ENCODE peak calls at places on chromosomes 5 and 9, in six cellular contexts. T is coronary artery, U is GM23248, V is Peyer's patch, D is OCI-LY7, I is substantia nigra. F is an unnamed sample.

GRCh38 chr5:61582421-61582820 is 250.4 kb downstream of the ZSWIM6 start:
- DNase-seq in T (no peak), U (no peak), V (no peak), D (no peak), I (no peak), F (no peak)

GRCh38 chr5:140857177-140857986 is 1.7 kb downstream of the PCDHA10 start:
- DNase-seq in T (no peak), U (no peak), V (no peak), D (no peak), I (no peak), F (no peak)

GRCh38 chr5:40679998-40680681 is 425 bp downstream of the PTGER4 start:
- DNase-seq in T (peak), U (no peak), V (peak), D (no peak), I (no peak), F (no peak)

GRCh38 chr9:124009835-124010226 is 1.7 kb upstream of the LHX2 start:
- DNase-seq in T (no peak), U (no peak), V (no peak), D (no peak), I (no peak), F (no peak)

GRCh38 chr5:38462972-38463633 is 93.3 kb downstream of the LIFR start:
- DNase-seq in T (no peak), U (peak), V (no peak), D (no peak), I (no peak), F (no peak)

GRCh38 chr9:93257808-93258331 is 73.9 kb downstream of the WNK2 start:
- DNase-seq in T (no peak), U (no peak), V (peak), D (no peak), I (no peak), F (no peak)

GRCh38 chr5:73066466-73066865 is 53.9 kb upstream of the TMEM171 start:
- DNase-seq in T (no peak), U (peak), V (no peak), D (no peak), I (no peak), F (no peak)

GRCh38 chr9:130215341-130216119 is 43.3 kb downstream of the NCS1 start:
- DNase-seq in T (no peak), U (peak), V (no peak), D (no peak), I (no peak), F (no peak)

GRCh38 chr9:99489043-99489378 is 266.9 kb downstream of the SEC61B start:
- DNase-seq in T (no peak), U (peak), V (no peak), D (no peak), I (no peak), F (no peak)

GRCh38 chr9:110996436-110997224 is 41.6 kb downstream of the LPAR1 start:
- DNase-seq in T (no peak), U (peak), V (peak), D (no peak), I (no peak), F (no peak)

GRCh38 chr5:180153991-180154390 is 55.0 kb downstream of the RASGEF1C start:
- DNase-seq in T (no peak), U (no peak), V (peak), D (no peak), I (no peak), F (no peak)

GRCh38 chr9:34690983-34691382 is at the start of gene CCL19:
- DNase-seq in T (no peak), U (no peak), V (no peak), D (no peak), I (no peak), F (no peak)

GRCh38 chr5:133303298-133303697 is 251.5 kb downstream of the HSPA4 start:
- DNase-seq in T (no peak), U (no peak), V (no peak), D (no peak), I (no peak), F (no peak)

GRCh38 chr9:112624711-112625707 is 92.9 kb downstream of the INIP start:
- DNase-seq in T (no peak), U (peak), V (no peak), D (no peak), I (no peak), F (no peak)

GRCh38 chr5:154394328-154394727 is 51.5 kb upstream of the SAP30L start:
- DNase-seq in T (no peak), U (no peak), V (peak), D (no peak), I (no peak), F (no peak)

GRCh38 chr9:35904966-35905781 is 828 bp upstream of the HRCT1 start:
- DNase-seq in T (peak), U (peak), V (peak), D (no peak), I (no peak), F (no peak)

GRCh38 chr9:70635790-70636189 is 221.3 kb upstream of the KLF9 start:
- DNase-seq in T (no peak), U (no peak), V (no peak), D (no peak), I (no peak), F (no peak)

GRCh38 chr5:147567917-147568598 is 58.2 kb upstream of the DPYSL3 start:
- DNase-seq in T (no peak), U (peak), V (no peak), D (peak), I (no peak), F (peak)

GRCh38 chr5:178295589-178295988 is 63.0 kb upstream of the PHYKPL start:
- DNase-seq in T (no peak), U (no peak), V (no peak), D (no peak), I (no peak), F (no peak)

GRCh38 chr9:87640385-87640795 is 85.5 kb upstream of the CTSL start:
- DNase-seq in T (peak), U (no peak), V (no peak), D (no peak), I (no peak), F (no peak)

GRCh38 chr5:60024104-60024503 is 130.6 kb upstream of the PDE4D start:
- DNase-seq in T (no peak), U (no peak), V (no peak), D (no peak), I (no peak), F (no peak)

GRCh38 chr5:143400541-143401252 is 2.8 kb downstream of the NR3C1 start:
- DNase-seq in T (no peak), U (peak), V (no peak), D (peak), I (peak), F (no peak)

GRCh38 chr9:106753155-106753671 is 109.8 kb upstream of the ZNF462 start:
- DNase-seq in T (no peak), U (no peak), V (no peak), D (peak), I (no peak), F (no peak)

GRCh38 chr9:127915801-127916664 is 808 bp downstream of the ST6GALNAC4 start:
- DNase-seq in T (no peak), U (peak), V (peak), D (peak), I (no peak), F (no peak)

GRCh38 chr5:95878417-95879323 is 56.1 kb upstream of the GLRX start:
- DNase-seq in T (no peak), U (no peak), V (no peak), D (no peak), I (no peak), F (no peak)

GRCh38 chr9:127154390-127155191 is 32.2 kb upstream of the ANGPTL2 start:
- DNase-seq in T (peak), U (peak), V (peak), D (peak), I (peak), F (no peak)

GRCh38 chr9:98333703-98334582 is 78.5 kb upstream of the TBC1D2 start:
- DNase-seq in T (no peak), U (peak), V (no peak), D (no peak), I (no peak), F (no peak)

GRCh38 chr5:96852769-96853168 is 23.5 kb upstream of the ERAP2 start:
- DNase-seq in T (no peak), U (peak), V (no peak), D (no peak), I (no peak), F (no peak)

GRCh38 chr5:86909461-86909881 is 291.7 kb downstream of the COX7C start:
- DNase-seq in T (no peak), U (peak), V (no peak), D (no peak), I (no peak), F (no peak)

GRCh38 chr9:116860509-116861120 is 173.5 kb downstream of the TRIM32 start:
- DNase-seq in T (no peak), U (peak), V (peak), D (peak), I (no peak), F (peak)

GRCh38 chr9:101399641-101399965 is 952 bp downstream of the ZNF189 start:
- DNase-seq in T (no peak), U (no peak), V (no peak), D (peak), I (no peak), F (no peak)

GRCh38 chr9:94108584-94108983 is 24.3 kb downstream of the PTPDC1 start:
- DNase-seq in T (no peak), U (peak), V (no peak), D (no peak), I (no peak), F (no peak)

DNA sequence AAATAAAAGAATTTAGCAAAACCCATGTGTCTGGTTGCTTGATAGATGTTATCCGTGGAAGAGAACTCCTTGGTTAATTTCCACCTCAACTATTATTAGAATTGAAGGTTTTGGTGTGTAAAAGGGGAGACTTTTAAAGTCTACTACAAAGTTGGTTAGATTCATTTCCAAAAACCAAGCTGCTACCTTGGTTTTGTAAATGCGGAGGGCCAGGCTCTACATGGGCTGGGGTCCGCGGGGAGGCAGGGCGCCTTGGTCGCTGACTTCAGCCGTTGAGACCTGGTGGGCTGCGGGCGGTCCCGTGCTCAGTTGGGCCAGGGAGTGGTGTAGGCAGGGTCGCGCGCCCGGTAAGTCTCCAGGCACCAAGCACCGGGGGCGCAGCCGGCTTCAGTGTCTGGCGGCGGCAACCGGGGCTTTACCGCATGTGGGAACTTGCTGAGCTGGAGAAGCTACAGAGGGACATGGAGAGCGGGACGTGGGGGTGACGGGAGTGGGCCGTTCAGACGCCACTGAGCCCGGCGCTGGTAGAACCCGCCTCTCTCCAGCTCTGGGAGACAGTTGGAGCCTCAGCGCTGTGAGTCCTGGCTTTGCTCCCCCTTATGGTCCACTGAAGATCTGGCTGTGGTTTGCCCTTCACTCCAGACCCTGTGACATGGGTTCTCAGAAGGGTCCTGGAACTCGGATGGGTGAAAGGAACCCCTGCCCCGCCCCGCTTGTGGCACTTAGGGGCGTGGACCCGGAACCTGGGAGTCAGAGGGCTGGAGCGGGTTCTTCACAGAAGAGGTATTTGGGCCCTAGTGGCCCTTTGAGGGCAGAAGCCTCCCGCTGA is 11.8 kb downstream of the NR2F1 start:
- DNase-seq in T (no peak), U (no peak), V (no peak), D (no peak), I (no peak), F (no peak)
- H3K27ac ChIP-seq in T (no peak), U (no peak), V (no peak), D (no peak), I (peak), F (no peak)

DNA sequence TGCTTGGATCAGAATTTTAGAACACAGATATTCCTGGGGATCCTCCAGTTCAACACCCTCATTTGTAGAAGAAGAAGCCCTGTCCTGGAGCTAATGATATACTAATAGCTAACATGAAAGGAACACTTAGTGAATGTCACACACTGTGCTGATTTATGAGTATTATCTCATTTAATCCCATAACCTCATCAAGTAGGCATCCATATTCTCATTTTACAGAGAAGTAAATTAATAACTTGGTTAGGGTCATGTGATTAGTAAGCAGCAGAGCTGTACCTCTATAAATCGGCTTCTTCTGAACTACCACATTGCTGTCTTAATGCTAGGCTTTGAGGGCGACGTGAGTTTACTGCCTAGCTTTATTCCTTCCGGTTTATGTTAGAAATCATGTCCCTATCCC is 6.0 kb downstream of the TTC23L start:
- DNase-seq in T (no peak), U (no peak), V (no peak), D (no peak), I (no peak), F (no peak)
- H3K27ac ChIP-seq in T (no peak), U (no peak), V (no peak), D (no peak), I (no peak), F (no peak)

DNA sequence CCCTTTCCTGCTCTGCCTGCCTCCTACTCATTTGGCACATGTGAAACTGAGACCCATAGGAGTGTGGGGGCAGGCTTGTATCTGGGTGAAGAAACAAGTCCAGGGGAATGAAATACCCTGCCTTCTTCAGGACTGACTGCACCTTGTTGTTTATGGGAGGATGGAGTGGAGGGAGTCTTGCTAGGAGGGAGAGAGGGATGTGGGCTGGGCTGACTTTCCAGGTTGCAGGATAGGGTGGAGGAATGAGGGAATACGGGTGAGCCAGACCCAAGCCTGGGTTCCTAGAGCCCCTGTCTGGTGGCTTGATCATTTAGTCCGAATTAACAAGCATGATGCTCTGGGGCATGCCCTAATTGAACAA is 3.3 kb downstream of the CXXC5 start:
- DNase-seq in T (no peak), U (peak), V (no peak), D (no peak), I (no peak), F (no peak)
- H3K27ac ChIP-seq in T (peak), U (peak), V (peak), D (peak), I (peak), F (no peak)

DNA sequence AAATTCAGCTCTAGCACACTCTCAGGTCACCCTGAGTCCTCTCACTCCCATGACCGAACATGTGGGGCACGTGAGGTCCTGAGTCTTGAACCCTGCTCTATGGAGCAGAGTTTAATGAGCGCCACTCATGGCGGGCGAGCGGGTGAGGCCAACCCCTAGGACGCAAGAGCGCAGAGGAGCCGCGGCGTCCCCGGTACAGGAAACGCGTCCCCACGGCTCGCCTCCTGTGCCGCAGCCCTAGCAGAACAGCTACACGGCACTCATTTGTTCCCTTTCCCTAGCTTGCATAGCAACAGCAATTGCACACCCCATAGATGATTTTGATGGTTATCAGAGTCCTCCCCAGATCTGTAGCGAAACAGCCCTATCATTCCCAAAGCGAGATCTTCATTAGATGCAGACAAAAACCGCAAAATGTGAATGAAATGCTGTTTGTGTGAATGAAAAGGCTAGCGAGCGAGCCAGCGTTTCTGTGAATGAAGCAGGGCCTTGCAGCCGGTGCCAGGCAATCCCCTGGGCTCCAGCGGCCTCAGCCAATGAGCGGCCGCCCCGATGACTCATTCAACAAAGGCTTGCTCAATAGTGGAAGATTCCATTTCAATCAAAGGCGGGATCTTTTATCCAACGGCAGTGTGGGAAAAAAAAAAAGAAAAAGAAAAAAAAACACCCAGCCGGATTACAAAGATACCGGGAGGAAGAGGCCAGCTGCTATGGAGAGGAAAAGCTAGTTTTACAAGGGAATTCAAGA is 1.5 kb upstream of the SHC3 start:
- DNase-seq in T (peak), U (peak), V (peak), D (no peak), I (peak), F (peak)
- H3K27ac ChIP-seq in T (peak), U (peak), V (peak), D (no peak), I (peak), F (no peak)

GRCh38 chr9:120474579-120475243 is 105.3 kb downstream of the CDK5RAP2 start:
- DNase-seq in T (no peak), U (peak), V (no peak), D (no peak), I (no peak), F (no peak)
- H3K27ac ChIP-seq in T (peak), U (peak), V (no peak), D (no peak), I (no peak), F (no peak)

GRCh38 chr5:14216372-14216771 is 73.2 kb downstream of the TRIO start:
- DNase-seq in T (no peak), U (no peak), V (no peak), D (no peak), I (no peak), F (no peak)
- H3K27ac ChIP-seq in T (peak), U (peak), V (no peak), D (no peak), I (no peak), F (no peak)

F was measured in iPS DF 6.9.